ENCODE peak calls at places on chromosomes 11 and 22, in six cellular contexts. W, O, F, R, S and T are unnamed samples.

GRCh38 chr22:37562049-37562784 is 1.9 kb downstream of the CDC42EP1 start:
- DNase-seq in W (no peak), O (no peak), F (no peak), R (no peak), S (no peak), T (no peak)

GRCh38 chr11:12863605-12864121 is 145.5 kb upstream of the RASSF10 start:
- DNase-seq in W (no peak), O (no peak), F (no peak), R (no peak), S (no peak), T (no peak)

GRCh38 chr11:18705651-18706281 is 7.2 kb downstream of the TMEM86A start:
- DNase-seq in W (peak; percentile 65), O (no peak), F (no peak), R (no peak), S (peak; percentile 36), T (peak; percentile 55)

GRCh38 chr11:110728476-110728875 is 16.2 kb upstream of the ARHGAP20 start:
- DNase-seq in W (no peak), O (no peak), F (no peak), R (no peak), S (no peak), T (no peak)

GRCh38 chr22:20999350-21000214 is 2.3 kb downstream of the THAP7 start:
- DNase-seq in W (no peak), O (no peak), F (no peak), R (no peak), S (no peak), T (no peak)

GRCh38 chr11:113873241-113873626 is 2.1 kb downstream of the USP28 start:
- DNase-seq in W (peak; percentile 73), O (no peak), F (no peak), R (peak; percentile 12), S (no peak), T (no peak)

GRCh38 chr11:70572974-70573260 is 174.6 kb downstream of the CTTN start:
- DNase-seq in W (no peak), O (no peak), F (no peak), R (no peak), S (no peak), T (no peak)

GRCh38 chr11:65634905-65635731 is 2.8 kb upstream of the SIPA1 start:
- DNase-seq in W (no peak), O (no peak), F (no peak), R (no peak), S (no peak), T (no peak)

GRCh38 chr11:6297831-6298230 is 22.5 kb downstream of the CAVIN3 start:
- DNase-seq in W (no peak), O (no peak), F (no peak), R (peak; percentile 32), S (no peak), T (no peak)

GRCh38 chr22:45997077-45997774 is 20.3 kb upstream of the WNT7B start:
- DNase-seq in W (peak; percentile 95), O (peak; percentile 70), F (peak; percentile 91), R (peak; percentile 96), S (no peak), T (peak; percentile 85)

GRCh38 chr22:36775589-36775965 is 342 bp downstream of the IFT27 start:
- DNase-seq in W (no peak), O (peak; percentile 60), F (no peak), R (peak; percentile 5), S (peak; percentile 44), T (no peak)

GRCh38 chr11:2678396-2678795 is 21.4 kb downstream of the KCNQ1OT1 start:
- DNase-seq in W (no peak), O (no peak), F (no peak), R (no peak), S (no peak), T (no peak)

GRCh38 chr11:112631333-112631732 is 329.9 kb upstream of the NCAM1 start:
- DNase-seq in W (no peak), O (no peak), F (no peak), R (no peak), S (no peak), T (no peak)

GRCh38 chr22:48717883-48718817 is 1109.5 kb downstream of the BRD1 start:
- DNase-seq in W (no peak), O (no peak), F (no peak), R (no peak), S (no peak), T (no peak)

GRCh38 chr11:8108430-8108829 is 27.4 kb downstream of the TUB start:
- DNase-seq in W (no peak), O (no peak), F (no peak), R (no peak), S (no peak), T (no peak)

GRCh38 chr22:44026630-44027511 is 2.8 kb downstream of the PARVB start:
- DNase-seq in W (peak; percentile 93), O (peak; percentile 67), F (peak; percentile 67), R (peak; percentile 57), S (peak; percentile 63), T (no peak)

GRCh38 chr11:16942917-16943316 is 71.3 kb downstream of the PLEKHA7 start:
- DNase-seq in W (no peak), O (no peak), F (no peak), R (peak; percentile 49), S (no peak), T (no peak)

GRCh38 chr11:11329062-11329806 is 23.8 kb downstream of the CSNK2A3 start:
- DNase-seq in W (no peak), O (no peak), F (no peak), R (no peak), S (no peak), T (no peak)

GRCh38 chr11:96393753-96394348 is 4.0 kb downstream of the JRKL start:
- DNase-seq in W (no peak), O (no peak), F (peak; percentile 4), R (peak; percentile 66), S (no peak), T (no peak)

GRCh38 chr11:54558919-54559318 is 44.9 kb downstream of the OR4C46 start:
- DNase-seq in W (no peak), O (no peak), F (no peak), R (no peak), S (no peak), T (no peak)

GRCh38 chr11:25910090-25910489 is 421.8 kb upstream of the ANO3 start:
- DNase-seq in W (no peak), O (no peak), F (no peak), R (peak; percentile 17), S (no peak), T (no peak)

GRCh38 chr22:26259510-26259909 is 90.2 kb downstream of the SEZ6L start:
- DNase-seq in W (no peak), O (no peak), F (no peak), R (no peak), S (no peak), T (no peak)

GRCh38 chr11:75639752-75640151 is 29.1 kb downstream of the MAP6 start:
- DNase-seq in W (peak; percentile 82), O (peak; percentile 67), F (peak; percentile 30), R (peak; percentile 61), S (no peak), T (peak; percentile 70)

GRCh38 chr11:90669094-90669493 is 446.2 kb upstream of the CHORDC1 start:
- DNase-seq in W (no peak), O (no peak), F (no peak), R (no peak), S (no peak), T (no peak)

GRCh38 chr11:69696749-69697488 is 6.9 kb downstream of the FGF19 start:
- DNase-seq in W (no peak), O (no peak), F (no peak), R (no peak), S (no peak), T (no peak)

GRCh38 chr11:9901931-9902330 is 238.1 kb downstream of the SWAP70 start:
- DNase-seq in W (no peak), O (no peak), F (no peak), R (no peak), S (no peak), T (no peak)

GRCh38 chr11:86508604-86509471 is 134.2 kb downstream of the CCDC81 start:
- DNase-seq in W (no peak), O (peak; percentile 54), F (no peak), R (no peak), S (no peak), T (no peak)

GRCh38 chr11:58575377-58576020 is at the start of gene LPXN:
- DNase-seq in W (no peak), O (no peak), F (no peak), R (no peak), S (peak; percentile 56), T (no peak)